ENCODE peak calls at places on chromosomes 13 and 19, in seven cellular contexts. B is dorsolateral prefrontal cortex, P is fibroblast of pulmonary artery, A is fibroblast of lung, W is fibroblast of the aortic adventitia, J is HFFc6, O is upper lobe of left lung. Q is an unnamed sample.

GRCh38 chr19:13262450-13262849 is 112.2 kb downstream of the IER2 start:
- DNase-seq in O (no peak), P (peak), J (peak), A (peak), B (no peak), W (peak), Q (no peak)

GRCh38 chr19:8038815-8039214 is 13.7 kb upstream of the CCL25 start:
- DNase-seq in J (no peak), O (no peak), B (no peak), W (no peak), P (no peak), A (no peak), Q (no peak)

GRCh38 chr13:34435338-34435737 is 506.7 kb upstream of the NBEA start:
- DNase-seq in A (peak), J (peak), P (peak), B (no peak), W (no peak), O (no peak), Q (no peak)

GRCh38 chr13:76481738-76482137 is 404.5 kb downstream of the KCTD12 start:
- DNase-seq in O (no peak), P (no peak), J (no peak), B (no peak), W (peak), A (peak), Q (no peak)

GRCh38 chr13:55087085-55087484 is 2053.6 kb upstream of the PRR20A start:
- DNase-seq in A (no peak), P (no peak), B (no peak), W (no peak), J (no peak), O (no peak), Q (no peak)

GRCh38 chr19:23436318-23436717 is 41.0 kb upstream of the ZNF91 start:
- DNase-seq in J (no peak), A (no peak), B (no peak), P (no peak), O (no peak), W (no peak), Q (no peak)

GRCh38 chr19:13539332-13539731 is 33.1 kb upstream of the CACNA1A start:
- DNase-seq in O (no peak), A (no peak), P (no peak), W (no peak), B (no peak), J (no peak), Q (no peak)

GRCh38 chr19:15195381-15195964 is 5.3 kb downstream of the NOTCH3 start:
- DNase-seq in O (peak), J (peak), W (peak), B (no peak), A (peak), P (peak), Q (no peak)

GRCh38 chr13:43730642-43731041 is 56.1 kb downstream of the ENOX1 start:
- DNase-seq in W (peak), P (peak), B (no peak), O (no peak), A (peak), J (peak), Q (no peak)

GRCh38 chr19:6167115-6167514 is 31.6 kb downstream of the ACSBG2 start:
- DNase-seq in P (no peak), O (no peak), J (no peak), B (no peak), A (no peak), W (no peak), Q (no peak)

GRCh38 chr19:38658462-38659306 is 11.2 kb downstream of the ACTN4 start:
- DNase-seq in P (peak), B (no peak), W (peak), A (peak), J (peak), O (no peak), Q (peak)

GRCh38 chr19:7500811-7501450 is 12.1 kb upstream of the PEX11G start:
- DNase-seq in O (peak), B (peak), J (no peak), W (no peak), A (peak), P (no peak), Q (no peak)

GRCh38 chr13:64753606-64754005 is 2476.5 kb downstream of the PCDH9 start:
- DNase-seq in W (peak), J (no peak), O (no peak), A (peak), B (no peak), P (peak), Q (no peak)

GRCh38 chr19:23002690-23003422 is at the start of gene ZNF728:
- DNase-seq in B (peak), J (no peak), O (peak), P (no peak), A (no peak), W (no peak), Q (no peak)

GRCh38 chr13:46686171-46686570 is 110.8 kb downstream of the ESD start:
- DNase-seq in W (no peak), O (no peak), B (no peak), P (no peak), J (no peak), A (no peak), Q (no peak)

GRCh38 chr19:33150852-33151518 is 19.1 kb downstream of the WDR88 start:
- DNase-seq in P (no peak), A (no peak), O (no peak), W (no peak), B (no peak), J (no peak), Q (no peak)

GRCh38 chr19:51129716-51130115 is 5.0 kb downstream of the SIGLEC9 start:
- DNase-seq in A (no peak), W (no peak), J (no peak), O (no peak), P (no peak), B (peak), Q (no peak)

GRCh38 chr13:36428083-36428482 is 4.2 kb upstream of the CCNA1 start:
- DNase-seq in J (no peak), A (peak), O (no peak), B (no peak), W (peak), P (peak), Q (no peak)

GRCh38 chr13:36344173-36344572 is 2.0 kb downstream of the SPART start:
- DNase-seq in O (no peak), A (peak), B (no peak), J (peak), W (peak), P (peak), Q (peak)

GRCh38 chr13:88303157-88303556 is 632.0 kb downstream of the SLITRK5 start:
- DNase-seq in O (no peak), P (no peak), A (no peak), W (no peak), J (no peak), B (no peak), Q (no peak)

GRCh38 chr19:7869910-7870511 is 4.2 kb downstream of the PRR36 start:
- DNase-seq in A (no peak), O (no peak), J (no peak), P (peak), B (no peak), W (peak), Q (no peak)

GRCh38 chr13:97615266-97615665 is 181.3 kb downstream of the RAP2A start:
- DNase-seq in P (no peak), J (no peak), O (no peak), A (no peak), B (no peak), W (no peak), Q (no peak)

GRCh38 chr19:8640402-8641004 is 10.1 kb downstream of the NFILZ start:
- DNase-seq in P (no peak), A (no peak), B (no peak), J (no peak), O (no peak), W (no peak), Q (no peak)

GRCh38 chr13:48595330-48596127 is 58.2 kb upstream of the CYSLTR2 start:
- DNase-seq in J (peak), O (no peak), B (no peak), A (peak), P (peak), W (peak), Q (peak)

GRCh38 chr13:41766439-41766838 is 194.5 kb downstream of the VWA8 start:
- DNase-seq in O (no peak), A (no peak), W (no peak), J (no peak), B (no peak), P (no peak), Q (no peak)

GRCh38 chr19:39671739-39672363 is 16.1 kb downstream of the LGALS16 start:
- DNase-seq in J (peak), P (peak), O (no peak), A (peak), B (no peak), W (peak), Q (peak)

GRCh38 chr19:19568802-19569756 is 31.0 kb downstream of the CILP2 start:
- DNase-seq in B (no peak), W (peak), J (peak), A (peak), P (peak), O (no peak), Q (no peak)

GRCh38 chr13:35912841-35913240 is 218.3 kb downstream of the DCLK1 start:
- DNase-seq in A (no peak), P (no peak), B (no peak), J (no peak), O (no peak), W (no peak), Q (no peak)

GRCh38 chr13:29411493-29411892 is 184.0 kb downstream of the SLC7A1 start:
- DNase-seq in J (peak), W (peak), B (no peak), P (no peak), A (peak), O (no peak), Q (no peak)

GRCh38 chr19:49141352-49141751 is 13.8 kb downstream of the HRC start:
- DNase-seq in P (no peak), B (no peak), A (no peak), J (no peak), O (no peak), W (no peak), Q (no peak)

GRCh38 chr19:57171551-57172081 is 4.3 kb upstream of the DUXA start:
- DNase-seq in W (peak), A (peak), J (no peak), B (peak), P (peak), O (peak), Q (no peak)

GRCh38 chr19:39084732-39085080 is 538 bp downstream of the ACP7 start:
- DNase-seq in J (no peak), P (no peak), B (no peak), W (no peak), O (no peak), A (no peak), Q (no peak)

DNA sequence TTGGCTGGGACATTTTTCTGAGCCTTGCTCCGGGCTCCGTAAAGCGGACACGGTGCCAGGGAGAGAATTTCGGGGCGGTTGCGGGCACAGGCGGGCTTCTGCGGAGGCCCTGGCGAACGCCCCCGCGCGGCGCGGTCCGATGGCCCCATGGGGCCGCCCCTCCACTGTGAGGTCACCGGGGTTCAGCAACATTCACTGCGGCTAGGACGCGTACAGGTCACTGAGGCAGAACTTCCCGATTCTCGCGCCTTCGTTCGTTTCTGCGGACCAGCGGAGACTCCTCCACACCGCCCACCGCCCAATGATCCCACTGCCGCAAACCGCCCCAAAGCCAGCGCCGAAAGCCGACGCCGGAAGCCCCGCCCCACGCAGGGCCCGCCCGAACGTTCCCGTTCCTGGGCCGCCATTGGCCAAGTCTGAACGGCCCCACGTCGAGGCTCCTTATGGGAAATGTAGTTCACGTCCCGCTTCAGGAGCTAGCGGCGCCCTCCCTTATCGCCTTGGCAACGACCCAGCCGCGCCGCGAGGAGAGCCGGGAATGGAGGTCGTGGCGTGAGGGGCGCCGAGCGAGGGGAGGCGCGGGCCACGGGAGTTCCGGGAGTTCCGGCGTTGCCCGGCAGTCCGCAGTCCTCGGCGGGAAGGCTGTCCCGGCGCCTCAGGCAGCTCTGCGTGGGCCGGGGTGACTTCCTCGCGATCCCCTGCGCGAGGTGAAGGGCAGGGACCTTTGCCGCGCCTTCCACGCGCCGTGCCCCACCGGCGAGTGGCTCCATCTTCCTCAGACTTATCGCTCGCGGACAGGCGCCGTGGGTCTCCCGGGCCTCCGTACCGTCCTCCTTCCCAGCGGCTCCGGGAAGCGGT is at the start of gene ZNF584:
- DNase-seq in J (peak), O (peak), B (peak), P (peak), A (peak), W (peak), Q (peak)
- TF ChIP-seq CTCF in J (peak), O (peak), B (no peak), P (no peak), A (no peak), W (peak), Q (no peak)

GRCh38 chr13:51765142-51765515 is 38.8 kb downstream of the DHRS12 start:
- DNase-seq in B (no peak), P (no peak), J (no peak), W (peak), O (no peak), A (no peak), Q (no peak)

GRCh38 chr13:51761638-51762350 is 42.2 kb downstream of the DHRS12 start:
- DNase-seq in P (no peak), B (no peak), A (no peak), J (peak), W (peak), O (no peak), Q (no peak)

GRCh38 chr13:51767100-51767499 is 36.9 kb downstream of the DHRS12 start:
- DNase-seq in W (no peak), B (no peak), A (no peak), P (no peak), J (no peak), O (no peak), Q (no peak)

GRCh38 chr13:51763486-51763885 is 40.5 kb downstream of the DHRS12 start:
- DNase-seq in J (no peak), W (no peak), B (no peak), A (no peak), P (no peak), O (no peak), Q (no peak)

DNA sequence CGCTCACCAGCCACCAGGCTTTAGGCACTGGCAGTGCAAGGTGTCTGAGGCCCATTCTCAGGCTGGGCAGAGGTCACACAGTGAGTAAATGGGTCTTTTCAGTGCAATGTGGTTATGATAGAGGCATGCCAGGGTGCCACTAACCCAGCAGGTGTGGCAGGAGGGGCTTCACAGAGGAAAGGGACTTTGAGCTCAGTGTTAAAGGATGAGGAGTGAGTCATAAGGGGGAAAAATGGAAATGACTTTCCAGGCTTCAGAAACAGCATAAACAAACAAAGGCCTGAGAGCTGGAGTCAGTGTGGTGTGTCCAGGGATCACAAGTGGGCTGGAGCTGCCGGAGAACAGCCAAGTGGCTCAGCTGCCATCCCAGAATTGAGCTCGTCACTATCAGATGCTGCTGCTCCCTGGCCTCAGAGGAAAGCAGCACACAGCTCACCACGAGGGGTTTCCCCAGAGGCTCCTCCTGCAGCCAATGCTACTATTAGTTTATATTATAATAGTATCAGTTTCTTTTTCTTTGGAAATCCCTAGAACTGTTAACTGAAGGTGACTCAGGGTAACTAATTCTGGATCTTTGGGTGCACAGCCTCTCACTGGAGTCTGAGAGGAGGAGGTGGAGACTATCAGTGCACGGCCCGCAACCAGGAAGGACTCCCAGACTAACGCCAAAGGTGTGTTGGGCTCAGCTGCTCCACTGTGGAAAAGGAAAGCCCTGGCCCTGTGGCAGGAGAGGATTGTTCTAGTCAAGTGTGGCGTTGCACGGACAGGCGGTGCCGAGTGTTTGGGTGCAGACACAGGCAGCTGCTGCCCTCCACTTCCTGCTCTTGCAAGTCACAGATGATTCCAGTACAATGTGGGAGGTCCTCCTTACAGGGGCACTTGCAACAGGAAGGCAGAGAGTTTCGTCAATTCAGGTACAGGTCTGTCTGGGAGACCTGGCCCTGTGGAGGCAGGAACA is 39.5 kb downstream of the DHRS12 start:
- DNase-seq in B (peak), J (peak), O (no peak), A (peak), P (peak), W (peak), Q (peak)
- TF ChIP-seq CTCF in B (no peak), J (no peak), O (no peak), A (no peak), P (no peak), W (no peak), Q (peak)

GRCh38 chr13:112169941-112170822 is 103.2 kb downstream of the SOX1 start:
- DNase-seq in P (no peak), B (no peak), J (no peak), A (no peak), O (peak), W (no peak), Q (no peak)

GRCh38 chr13:112172641-112173171 is 105.8 kb downstream of the SOX1 start:
- DNase-seq in A (no peak), J (no peak), B (peak), O (peak), W (no peak), P (no peak), Q (no peak)

GRCh38 chr13:112171570-112171965 is 104.6 kb downstream of the SOX1 start:
- DNase-seq in B (no peak), J (no peak), O (peak), A (no peak), P (no peak), W (no peak), Q (no peak)

GRCh38 chr13:112170823-112171569 is 104.0 kb downstream of the SOX1 start:
- DNase-seq in J (no peak), A (no peak), W (no peak), P (no peak), O (peak), B (no peak), Q (no peak)

DNA sequence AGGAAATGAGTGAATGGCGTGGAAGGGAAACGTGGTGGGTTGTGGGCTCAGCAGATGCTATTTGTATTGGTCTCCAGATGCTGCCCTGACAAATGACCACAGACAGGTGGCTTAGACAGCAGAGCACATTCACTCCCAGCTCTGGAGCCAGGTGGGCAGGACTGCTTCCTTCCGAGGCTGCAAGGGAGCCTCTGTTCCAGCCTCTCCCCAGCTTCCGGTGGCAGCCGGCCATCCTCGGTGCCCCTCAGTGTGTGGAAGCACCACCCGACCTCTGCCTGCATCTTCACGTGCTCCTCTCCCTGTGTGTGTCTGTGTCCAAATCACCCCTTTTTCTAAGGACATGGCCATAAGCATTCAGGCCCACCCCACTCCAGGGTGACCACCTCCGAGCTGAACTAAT is 105.1 kb downstream of the SOX1 start:
- DNase-seq in O (peak), P (no peak), W (no peak), J (no peak), A (no peak), B (no peak), Q (no peak)
- TF ChIP-seq CTCF in O (no peak), P (no peak), W (no peak), J (no peak), A (no peak), B (no peak), Q (no peak)

GRCh38 chr13:58879114-58879513 is 1247.6 kb downstream of the PCDH17 start:
- DNase-seq in P (no peak), A (no peak), W (no peak), J (no peak), B (no peak), O (no peak), Q (no peak)
- TF ChIP-seq CTCF in P (no peak), A (no peak), W (no peak), J (no peak), B (no peak), O (no peak), Q (no peak)

Q was measured in AG09319.